ENCODE peak calls at places on chromosomes 16 and 17, in ten cellular contexts. One of them, this sample, is unnamed.

GRCh38 chr16:21599994-21600773 is 807 bp downstream of the METTL9 start:
- DNase-seq in substantia nigra: no peak
- DNase-seq in sciatic nerve: peak; percentile 58
- DNase-seq in HuH-7.5: peak; percentile 13
- DNase-seq in NCI-H510A: peak; percentile 13
- DNase-seq in GOT3: no peak
- DNase-seq in neuronal stem cell: no peak
- DNase-seq in NCI-H446 treated with DMSO at 0.1 percent for 48 hours: no peak
- DNase-seq in T1000: no peak
- DNase-seq in small intestine: peak; percentile 51
- DNase-seq in this sample: no peak

GRCh38 chr17:19769946-19770652 is 22.0 kb upstream of the ALDH3A1 start:
- DNase-seq in neuronal stem cell: no peak
- DNase-seq in HuH-7.5: no peak
- DNase-seq in T1000: no peak
- DNase-seq in substantia nigra: no peak
- DNase-seq in GOT3: no peak
- DNase-seq in NCI-H446 treated with DMSO at 0.1 percent for 48 hours: no peak
- DNase-seq in NCI-H510A: no peak
- DNase-seq in sciatic nerve: no peak
- DNase-seq in small intestine: no peak
- DNase-seq in this sample: no peak

GRCh38 chr16:28502290-28502689 is 4.3 kb downstream of the IL27 start:
- DNase-seq in substantia nigra: no peak
- DNase-seq in NCI-H446 treated with DMSO at 0.1 percent for 48 hours: no peak
- DNase-seq in sciatic nerve: no peak
- DNase-seq in neuronal stem cell: no peak
- DNase-seq in GOT3: no peak
- DNase-seq in HuH-7.5: no peak
- DNase-seq in small intestine: no peak
- DNase-seq in NCI-H510A: no peak
- DNase-seq in T1000: no peak
- DNase-seq in this sample: no peak

GRCh38 chr16:17177242-17177967 is 293.4 kb downstream of the XYLT1 start:
- DNase-seq in HuH-7.5: no peak
- DNase-seq in NCI-H510A: no peak
- DNase-seq in GOT3: no peak
- DNase-seq in substantia nigra: no peak
- DNase-seq in NCI-H446 treated with DMSO at 0.1 percent for 48 hours: no peak
- DNase-seq in sciatic nerve: no peak
- DNase-seq in neuronal stem cell: no peak
- DNase-seq in T1000: no peak
- DNase-seq in small intestine: no peak
- DNase-seq in this sample: no peak

GRCh38 chr17:76171701-76172100 is 30.7 kb upstream of the FOXJ1 start:
- DNase-seq in T1000: no peak
- DNase-seq in sciatic nerve: no peak
- DNase-seq in NCI-H446 treated with DMSO at 0.1 percent for 48 hours: no peak
- DNase-seq in neuronal stem cell: no peak
- DNase-seq in NCI-H510A: no peak
- DNase-seq in small intestine: no peak
- DNase-seq in GOT3: no peak
- DNase-seq in substantia nigra: no peak
- DNase-seq in HuH-7.5: no peak
- DNase-seq in this sample: no peak

GRCh38 chr16:13127144-13127543 is 225.7 kb downstream of the SHISA9 start:
- DNase-seq in NCI-H510A: no peak
- DNase-seq in HuH-7.5: no peak
- DNase-seq in sciatic nerve: no peak
- DNase-seq in T1000: no peak
- DNase-seq in NCI-H446 treated with DMSO at 0.1 percent for 48 hours: no peak
- DNase-seq in substantia nigra: no peak
- DNase-seq in small intestine: no peak
- DNase-seq in GOT3: no peak
- DNase-seq in neuronal stem cell: no peak
- DNase-seq in this sample: no peak

GRCh38 chr16:74281285-74281684 is 15.3 kb upstream of the PSMD7 start:
- DNase-seq in NCI-H510A: no peak
- DNase-seq in small intestine: no peak
- DNase-seq in HuH-7.5: no peak
- DNase-seq in GOT3: no peak
- DNase-seq in substantia nigra: no peak
- DNase-seq in sciatic nerve: no peak
- DNase-seq in T1000: no peak
- DNase-seq in NCI-H446 treated with DMSO at 0.1 percent for 48 hours: no peak
- DNase-seq in neuronal stem cell: no peak
- DNase-seq in this sample: no peak

GRCh38 chr16:370443-370842 is at the start of gene MRPL28:
- DNase-seq in neuronal stem cell: peak; percentile 90
- DNase-seq in T1000: peak; percentile 92
- DNase-seq in GOT3: peak; percentile 80
- DNase-seq in small intestine: peak; percentile 95
- DNase-seq in NCI-H446 treated with DMSO at 0.1 percent for 48 hours: peak; percentile 77
- DNase-seq in substantia nigra: peak; percentile 81
- DNase-seq in sciatic nerve: peak; percentile 97
- DNase-seq in HuH-7.5: peak; percentile 98
- DNase-seq in NCI-H510A: peak; percentile 79
- DNase-seq in this sample: peak; percentile 94

GRCh38 chr17:44794699-44795413 is 35.2 kb downstream of the GJC1 start:
- DNase-seq in T1000: peak; percentile 54
- DNase-seq in HuH-7.5: no peak
- DNase-seq in NCI-H446 treated with DMSO at 0.1 percent for 48 hours: no peak
- DNase-seq in GOT3: peak; percentile 31
- DNase-seq in substantia nigra: no peak
- DNase-seq in neuronal stem cell: no peak
- DNase-seq in sciatic nerve: peak; percentile 32
- DNase-seq in NCI-H510A: no peak
- DNase-seq in small intestine: no peak
- DNase-seq in this sample: peak; percentile 89

GRCh38 chr17:4553669-4554068 is 1.5 kb downstream of the MYBBP1A start:
- DNase-seq in NCI-H510A: no peak
- DNase-seq in neuronal stem cell: no peak
- DNase-seq in T1000: no peak
- DNase-seq in NCI-H446 treated with DMSO at 0.1 percent for 48 hours: no peak
- DNase-seq in GOT3: no peak
- DNase-seq in substantia nigra: no peak
- DNase-seq in small intestine: no peak
- DNase-seq in sciatic nerve: no peak
- DNase-seq in HuH-7.5: no peak
- DNase-seq in this sample: no peak

GRCh38 chr16:86761117-86761971 is 183.0 kb downstream of the FOXL1 start:
- DNase-seq in NCI-H446 treated with DMSO at 0.1 percent for 48 hours: no peak
- DNase-seq in neuronal stem cell: peak; percentile 48
- DNase-seq in sciatic nerve: peak; percentile 85
- DNase-seq in GOT3: no peak
- DNase-seq in NCI-H510A: no peak
- DNase-seq in T1000: no peak
- DNase-seq in substantia nigra: no peak
- DNase-seq in HuH-7.5: peak; percentile 49
- DNase-seq in small intestine: peak; percentile 29
- DNase-seq in this sample: peak; percentile 84

GRCh38 chr16:3459401-3460090 is 16.1 kb downstream of the NAA60 start:
- DNase-seq in GOT3: no peak
- DNase-seq in NCI-H446 treated with DMSO at 0.1 percent for 48 hours: no peak
- DNase-seq in neuronal stem cell: no peak
- DNase-seq in NCI-H510A: no peak
- DNase-seq in HuH-7.5: no peak
- DNase-seq in sciatic nerve: no peak
- DNase-seq in small intestine: peak; percentile 49
- DNase-seq in T1000: no peak
- DNase-seq in substantia nigra: no peak
- DNase-seq in this sample: no peak

GRCh38 chr16:12805091-12805490 is 1.4 kb upstream of the CPPED1 start:
- DNase-seq in substantia nigra: no peak
- DNase-seq in NCI-H510A: no peak
- DNase-seq in GOT3: no peak
- DNase-seq in NCI-H446 treated with DMSO at 0.1 percent for 48 hours: no peak
- DNase-seq in T1000: no peak
- DNase-seq in neuronal stem cell: no peak
- DNase-seq in HuH-7.5: no peak
- DNase-seq in sciatic nerve: no peak
- DNase-seq in small intestine: no peak
- DNase-seq in this sample: no peak

GRCh38 chr16:79307214-79307613 is 293.3 kb downstream of the MAF start:
- DNase-seq in substantia nigra: peak; percentile 14
- DNase-seq in NCI-H510A: no peak
- DNase-seq in T1000: no peak
- DNase-seq in neuronal stem cell: no peak
- DNase-seq in HuH-7.5: no peak
- DNase-seq in sciatic nerve: peak; percentile 70
- DNase-seq in GOT3: no peak
- DNase-seq in small intestine: no peak
- DNase-seq in NCI-H446 treated with DMSO at 0.1 percent for 48 hours: no peak
- DNase-seq in this sample: no peak

GRCh38 chr16:4111748-4112696 is 4.2 kb downstream of the ADCY9 start:
- DNase-seq in neuronal stem cell: no peak
- DNase-seq in T1000: no peak
- DNase-seq in NCI-H510A: no peak
- DNase-seq in substantia nigra: no peak
- DNase-seq in GOT3: no peak
- DNase-seq in sciatic nerve: no peak
- DNase-seq in HuH-7.5: no peak
- DNase-seq in small intestine: peak; percentile 34
- DNase-seq in NCI-H446 treated with DMSO at 0.1 percent for 48 hours: no peak
- DNase-seq in this sample: peak; percentile 48